ENCODE peak calls at places on chromosomes 11 and 22, in ten cellular contexts. X is adrenal gland, O is lower lobe of right lung, C is heart left ventricle, H is psoas muscle, N is mucosa of descending colon, L is heart right ventricle, F is colonic mucosa, S is A673, Y is lung. Z is an unnamed sample.

GRCh38 chr22:47015589-47016178 is 253.2 kb downstream of the TBC1D22A start:
- DNase-seq in X (no peak), O (no peak), C (no peak), H (no peak), N (no peak), L (no peak), F (no peak), S (no peak), Y (no peak), Z (no peak)

GRCh38 chr11:43396617-43397016 is 37.9 kb downstream of the TTC17 start:
- DNase-seq in X (no peak), O (no peak), C (no peak), H (no peak), N (no peak), L (no peak), F (no peak), S (no peak), Y (no peak), Z (no peak)

GRCh38 chr22:27576413-27576812 is 225.1 kb downstream of the MN1 start:
- DNase-seq in X (no peak), O (no peak), C (peak; percentile 53), H (no peak), N (no peak), L (peak; percentile 55), F (no peak), S (no peak), Y (no peak), Z (no peak)

GRCh38 chr11:10991372-10991771 is 133.5 kb upstream of the ZBED5 start:
- DNase-seq in X (no peak), O (no peak), C (no peak), H (no peak), N (no peak), L (no peak), F (no peak), S (peak; percentile 1), Y (no peak), Z (no peak)

GRCh38 chr11:65565624-65566453 is 4.4 kb upstream of the ZNRD2 start:
- DNase-seq in X (no peak), O (no peak), C (no peak), H (no peak), N (no peak), L (no peak), F (no peak), S (no peak), Y (no peak), Z (no peak)

GRCh38 chr11:100629671-100630070 is 57.4 kb upstream of the ARHGAP42 start:
- DNase-seq in X (no peak), O (no peak), C (no peak), H (no peak), N (no peak), L (no peak), F (no peak), S (no peak), Y (no peak), Z (no peak)

GRCh38 chr11:57460017-57460755 is at the start of gene RTN4RL2:
- DNase-seq in X (peak; percentile 30), O (peak; percentile 61), C (peak; percentile 54), H (peak; percentile 71), N (peak; percentile 61), L (peak; percentile 62), F (peak; percentile 48), S (peak; percentile 89), Y (peak; percentile 45), Z (peak; percentile 30)

GRCh38 chr11:128707671-128708070 is 13.8 kb downstream of the FLI1 start:
- DNase-seq in X (no peak), O (no peak), C (no peak), H (no peak), N (no peak), L (no peak), F (no peak), S (no peak), Y (no peak), Z (no peak)

GRCh38 chr11:110134120-110134519 is 40.9 kb downstream of the ZC3H12C start:
- DNase-seq in X (no peak), O (no peak), C (no peak), H (no peak), N (no peak), L (no peak), F (no peak), S (peak; percentile 88), Y (no peak), Z (no peak)

GRCh38 chr11:17921620-17922473 is 91.0 kb downstream of the SERGEF start:
- DNase-seq in X (peak; percentile 54), O (no peak), C (no peak), H (peak; percentile 50), N (no peak), L (no peak), F (no peak), S (peak; percentile 71), Y (no peak), Z (peak; percentile 35)

GRCh38 chr11:565921-566509 is 5.2 kb downstream of the RASSF7 start:
- DNase-seq in X (no peak), O (no peak), C (no peak), H (no peak), N (no peak), L (no peak), F (no peak), S (no peak), Y (no peak), Z (no peak)

DNA sequence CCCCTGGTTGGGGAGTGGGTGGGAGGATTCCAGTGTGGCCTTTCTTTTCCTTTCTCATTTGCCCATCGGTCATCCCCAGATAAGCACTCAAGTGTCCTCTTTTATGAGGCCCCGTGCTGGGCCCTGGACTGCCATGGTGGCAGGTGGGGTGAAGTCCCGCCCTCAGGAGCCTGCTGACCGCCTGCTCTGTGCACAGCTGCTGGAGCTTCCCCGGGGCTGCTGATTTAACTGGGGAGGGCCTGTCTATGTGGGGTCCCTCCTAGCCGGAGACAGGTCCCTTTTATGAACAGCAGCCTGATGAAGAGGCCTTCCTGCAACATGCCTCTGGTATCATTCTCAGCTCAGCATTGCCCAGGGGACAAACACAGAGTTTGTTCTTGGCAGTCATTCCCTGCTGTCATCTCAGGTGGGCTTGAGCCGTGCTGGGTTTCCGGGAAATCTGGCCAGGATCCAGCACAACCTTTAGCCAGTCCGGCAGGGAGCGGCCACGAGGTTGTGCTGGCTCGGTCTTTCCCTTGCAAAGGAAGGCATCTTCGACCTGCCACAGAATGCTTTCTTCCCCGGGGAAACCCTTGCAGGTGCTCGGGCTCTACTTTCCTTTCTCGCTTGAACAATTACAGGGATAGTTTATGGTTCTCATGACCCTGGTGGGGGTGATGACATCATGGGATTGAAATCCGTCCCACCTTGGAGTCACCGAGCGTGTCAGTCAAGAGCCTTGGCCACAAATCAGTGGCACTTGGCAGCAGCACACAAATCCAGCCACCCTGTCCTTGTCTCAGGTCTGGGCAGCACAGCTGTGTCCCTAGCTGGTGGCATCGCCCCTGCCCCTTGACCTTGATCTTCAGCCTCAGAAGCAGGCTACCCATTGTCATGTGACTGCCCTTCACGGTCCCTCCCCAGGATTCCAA is 20.1 kb downstream of the ST14 start:
- DNase-seq in X (peak; percentile 59), O (peak; percentile 47), C (no peak), H (no peak), N (peak; percentile 72), L (no peak), F (peak; percentile 70), S (no peak), Y (peak; percentile 39), Z (no peak)
- H3K4me1 ChIP-seq in X (peaks cover 28% of the 10 kb centered on the region), O (peaks cover 46% of the 10 kb centered on the region), C (peaks cover 34% of the 10 kb centered on the region), H (peaks cover 15% of the 10 kb centered on the region), N (peaks cover 44% of the 10 kb centered on the region), L (peaks cover 48% of the 10 kb centered on the region), F (peaks cover 24% of the 10 kb centered on the region), S (no peaks in the 10 kb centered on the region), Y (peaks cover 11% of the 10 kb centered on the region), Z (no peaks in the 10 kb centered on the region)

DNA sequence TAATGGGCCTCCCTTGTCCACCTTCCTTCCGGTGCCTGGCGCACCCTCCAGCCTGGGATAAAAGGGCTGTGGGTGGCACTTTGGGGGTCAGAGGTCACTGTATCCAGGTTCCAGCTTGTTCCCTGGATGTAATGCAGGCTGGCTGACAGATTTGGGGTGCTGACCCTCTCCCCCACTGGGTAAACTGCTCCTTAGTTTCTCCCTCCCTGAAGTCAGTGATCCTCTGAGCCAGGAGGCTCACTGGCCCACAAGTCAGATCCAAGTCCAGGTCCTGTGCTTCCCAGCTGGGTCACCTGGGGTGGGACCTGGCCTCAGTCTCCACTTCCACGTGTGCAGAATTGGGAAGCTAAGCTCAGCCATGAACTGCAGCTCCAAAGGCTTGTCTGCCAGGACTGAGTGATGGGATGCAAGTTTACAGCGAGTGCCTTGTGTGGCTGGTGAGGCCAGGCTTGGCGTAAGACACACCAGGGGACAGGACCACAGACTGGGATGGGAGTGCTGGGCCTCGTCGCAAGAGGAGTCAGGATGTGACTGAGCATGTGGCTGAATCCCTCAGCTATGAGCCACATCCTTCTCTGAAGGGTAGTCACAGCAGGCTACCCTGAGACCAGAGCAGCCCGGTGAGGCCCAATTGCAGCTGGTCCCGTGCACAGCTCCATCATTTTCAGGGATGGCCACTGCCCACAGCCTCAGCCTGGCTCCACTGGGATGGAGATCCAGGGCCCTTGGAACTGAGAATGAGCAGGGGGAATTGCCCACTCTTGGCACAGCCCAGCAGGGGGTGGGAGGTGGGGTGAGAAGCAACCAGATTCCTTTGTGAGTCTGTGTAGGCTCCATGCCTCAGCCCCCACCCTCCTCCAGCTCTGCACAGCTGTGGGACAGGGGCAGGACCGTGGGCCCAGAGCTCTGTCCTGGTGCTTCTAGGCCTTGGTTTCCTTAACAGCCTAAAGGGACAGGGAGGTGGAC is 7.2 kb downstream of the SHISA8 start:
- DNase-seq in X (no peak), O (no peak), C (no peak), H (no peak), N (no peak), L (no peak), F (no peak), S (peak; percentile 59), Y (no peak), Z (no peak)
- TF ChIP-seq CTCF in X (no peak), O (no peak), C (no peak), H (no peak), N (no peak), L (no peak), F (no peak), S (no peak), Y (no peak), Z (no peak)

DNA sequence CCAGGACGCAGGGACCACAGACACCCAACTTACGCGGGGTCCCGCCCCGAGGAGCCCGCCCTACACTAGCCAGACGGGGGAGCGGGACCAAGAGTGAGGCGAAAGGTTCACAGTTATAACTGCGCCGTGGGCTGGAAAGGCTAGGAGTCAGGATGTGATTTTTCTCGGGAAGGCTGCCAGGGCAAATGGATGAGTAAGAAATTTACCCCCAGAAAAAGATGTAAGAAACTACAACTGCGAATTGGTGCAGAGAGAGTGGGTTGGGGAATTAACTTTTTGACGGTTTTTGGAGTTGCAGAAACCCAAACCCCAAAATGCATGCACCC is 1.3 kb downstream of the TSPAN18 start:
- DNase-seq in X (no peak), O (no peak), C (no peak), H (no peak), N (no peak), L (no peak), F (no peak), S (no peak), Y (no peak), Z (no peak)
- H3K4me1 ChIP-seq in X (peaks cover 47% of the 10 kb centered on the region), O (peaks cover 43% of the 10 kb centered on the region), C (peaks cover 74% of the 10 kb centered on the region), H (no peaks in the 10 kb centered on the region), N (peaks cover 8% of the 10 kb centered on the region), L (peaks cover 72% of the 10 kb centered on the region), F (no peaks in the 10 kb centered on the region), S (peaks cover 37% of the 10 kb centered on the region), Y (peaks cover 5% of the 10 kb centered on the region), Z (peaks cover 33% of the 10 kb centered on the region)

DNA sequence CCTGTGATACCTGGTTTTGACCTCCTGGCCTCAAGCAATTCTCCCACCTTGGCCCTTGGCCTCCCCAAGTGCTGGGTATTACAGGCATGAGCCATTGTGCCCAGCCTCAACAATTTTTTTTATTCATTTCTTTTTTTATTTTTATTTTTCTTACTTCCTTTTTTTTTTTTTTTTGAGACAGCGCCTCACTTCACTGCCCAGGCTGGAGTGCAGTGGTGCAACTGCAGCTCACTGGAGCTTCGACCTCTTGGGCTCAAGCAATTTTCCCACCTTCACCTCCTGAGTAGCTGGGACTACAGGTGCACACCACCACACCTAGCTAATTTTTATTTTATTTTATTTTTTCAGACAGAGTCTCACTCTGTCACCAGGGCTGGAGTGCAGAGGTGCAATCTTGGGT is 25.5 kb upstream of the CECR2 start:
- DNase-seq in X (no peak), O (no peak), C (no peak), H (no peak), N (no peak), L (no peak), F (no peak), S (no peak), Y (no peak), Z (no peak)
- TF ChIP-seq CTCF in X (no peak), O (peak; percentile 6), C (no peak), H (no peak), N (no peak), L (no peak), F (no peak), S (no peak), Y (no peak), Z (no peak)